ENCODE peak calls at places on chromosomes 16 and 17, in four cellular contexts. One of them, this sample, is unnamed.

GRCh38 chr17:78232774-78233173 is 1.3 kb downstream of the TMEM235 start:
- DNase-seq in Caco-2: no peak
- DNase-seq in Peyer's patch: no peak
- DNase-seq in NCI-H446: no peak
- DNase-seq in this sample: no peak

GRCh38 chr17:70271200-70271599 is 101.9 kb downstream of the KCNJ2 start:
- DNase-seq in Caco-2: no peak
- DNase-seq in Peyer's patch: no peak
- DNase-seq in NCI-H446: no peak
- DNase-seq in this sample: no peak

GRCh38 chr16:14199624-14200023 is 128.5 kb downstream of the MRTFB start:
- DNase-seq in Caco-2: no peak
- DNase-seq in Peyer's patch: no peak
- DNase-seq in NCI-H446: no peak
- DNase-seq in this sample: no peak

GRCh38 chr16:65524997-65525396 is 403.1 kb upstream of the CDH11 start:
- DNase-seq in Caco-2: no peak
- DNase-seq in Peyer's patch: no peak
- DNase-seq in NCI-H446: no peak
- DNase-seq in this sample: no peak

GRCh38 chr17:7947651-7948050 is 15.6 kb downstream of the CNTROB start:
- DNase-seq in Caco-2: no peak
- DNase-seq in Peyer's patch: no peak
- DNase-seq in NCI-H446: no peak
- DNase-seq in this sample: no peak

GRCh38 chr16:85537795-85538401 is 75.2 kb upstream of the GSE1 start:
- DNase-seq in Caco-2: no peak
- DNase-seq in Peyer's patch: no peak
- DNase-seq in NCI-H446: no peak
- DNase-seq in this sample: no peak

GRCh38 chr17:17750881-17751280 is 69.6 kb downstream of the RAI1 start:
- DNase-seq in Caco-2: no peak
- DNase-seq in Peyer's patch: no peak
- DNase-seq in NCI-H446: no peak
- DNase-seq in this sample: no peak

GRCh38 chr17:78872486-78872885 is 30.5 kb downstream of the CEP295NL start:
- DNase-seq in Caco-2: no peak
- DNase-seq in Peyer's patch: no peak
- DNase-seq in NCI-H446: no peak
- DNase-seq in this sample: no peak

GRCh38 chr16:28903344-28904042 is 21.5 kb downstream of the RABEP2 start:
- DNase-seq in Caco-2: no peak
- DNase-seq in Peyer's patch: no peak
- DNase-seq in NCI-H446: no peak
- DNase-seq in this sample: no peak

GRCh38 chr17:48567209-48567608 is 10.9 kb downstream of the HOXB4 start:
- DNase-seq in Caco-2: no peak
- DNase-seq in Peyer's patch: peak
- DNase-seq in NCI-H446: no peak
- DNase-seq in this sample: no peak

This sample was measured in NCI-H1417 treated with DMSO at 0.1 percent for 48 hours.